ENCODE peak calls at places on chromosomes 12 and 14, in five cellular contexts. S is fibroblast of lung, R is tibial artery, P is Peyer's patch, Q is GM23248. T is an unnamed sample. For H3K9me3, the result is how much of the 10 kb centered on the place peaks cover.

GRCh38 chr12:1911598-1912575 is 6.6 kb downstream of the CACNA2D4 start:
- DNase-seq in P (no peak), R (no peak), S (no peak), Q (no peak), T (peak)

GRCh38 chr14:23454445-23454856 is 15.1 kb upstream of the NGDN start:
- DNase-seq in R (no peak), Q (no peak), S (no peak), P (no peak), T (no peak)

GRCh38 chr14:94680498-94681288 is 68.5 kb downstream of the SERPINA3 start:
- DNase-seq in Q (no peak), S (no peak), R (no peak), P (no peak), T (no peak)

GRCh38 chr14:55739967-55740707 is 160.1 kb downstream of the KTN1 start:
- DNase-seq in Q (no peak), S (no peak), P (no peak), R (peak), T (no peak)

GRCh38 chr14:85528080-85528881 is 1.7 kb upstream of the FLRT2 start:
- DNase-seq in P (no peak), R (peak), Q (peak), S (peak), T (no peak)

GRCh38 chr14:49975286-49975685 is 82.4 kb downstream of the ARF6 start:
- DNase-seq in Q (peak), P (no peak), R (no peak), S (peak), T (no peak)

GRCh38 chr12:120684523-120684932 is 2.4 kb upstream of the MLEC start:
- DNase-seq in R (no peak), S (no peak), Q (peak), P (no peak), T (no peak)

GRCh38 chr12:13154027-13154538 is 42.4 kb upstream of the EMP1 start:
- DNase-seq in Q (peak), S (peak), P (no peak), R (no peak), T (no peak)

GRCh38 chr14:52547526-52547925 is 4.8 kb downstream of the TXNDC16 start:
- DNase-seq in P (no peak), R (no peak), S (no peak), Q (no peak), T (no peak)

GRCh38 chr12:49866859-49867579 is 24.1 kb upstream of the BCDIN3D start:
- DNase-seq in Q (peak), S (peak), P (peak), R (peak), T (peak)

GRCh38 chr12:92073123-92073522 is 72.5 kb downstream of the BTG1 start:
- DNase-seq in Q (no peak), P (no peak), R (no peak), S (no peak), T (no peak)

GRCh38 chr12:92074889-92075288 is 70.8 kb downstream of the BTG1 start:
- DNase-seq in R (no peak), P (no peak), Q (no peak), S (no peak), T (no peak)

GRCh38 chr12:92076106-92076505 is 69.5 kb downstream of the BTG1 start:
- DNase-seq in P (no peak), R (no peak), Q (no peak), S (no peak), T (no peak)

GRCh38 chr12:92077530-92077929 is 68.1 kb downstream of the BTG1 start:
- DNase-seq in P (no peak), R (no peak), Q (no peak), S (no peak), T (no peak)

DNA sequence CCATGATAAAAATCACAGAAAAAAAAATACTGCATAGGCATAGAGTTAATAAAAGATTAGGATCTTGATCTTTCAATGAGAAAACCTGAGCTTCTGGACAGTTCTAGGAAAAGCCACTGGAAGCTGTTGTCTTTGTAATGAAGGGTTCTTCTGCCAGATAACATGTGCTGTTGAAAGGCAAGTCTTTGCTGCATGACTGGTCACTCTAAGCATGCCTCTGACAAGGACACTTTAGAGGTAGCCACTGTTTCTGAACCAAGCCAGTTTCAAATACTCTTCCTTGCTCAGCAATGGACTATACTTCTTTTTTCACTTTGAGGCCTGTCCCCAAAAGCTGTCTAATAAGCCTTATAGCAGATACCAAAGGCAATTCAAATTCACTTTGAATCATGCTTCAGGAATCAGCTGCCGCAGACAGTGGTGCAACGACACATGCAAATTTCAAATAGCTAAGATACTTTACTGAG is 70.2 kb downstream of the BTG1 start:
- DNase-seq in R (no peak), Q (peak), P (no peak), S (peak), T (no peak)
- H3K4me3 ChIP-seq in R (no peak), Q (no peak), P (no peak), S (no peak), T (no peak)

DNA sequence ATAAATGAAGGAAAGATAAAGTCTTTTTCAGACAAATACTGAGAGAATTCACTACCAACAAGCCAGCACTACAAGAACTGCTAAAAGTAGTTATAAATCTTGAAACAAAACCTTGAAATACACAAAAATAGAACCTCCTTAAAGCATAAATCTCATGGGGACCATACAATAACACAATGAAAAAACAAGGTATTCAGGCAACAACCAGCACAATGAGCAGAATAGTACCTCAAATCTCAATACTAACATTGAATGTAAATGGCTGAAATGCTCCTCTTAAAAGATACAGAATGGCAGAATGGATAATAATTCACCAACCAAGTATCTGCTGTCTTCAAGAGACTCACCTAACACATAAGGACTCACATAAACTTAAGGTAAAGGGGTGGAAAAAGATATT is 7.7 kb upstream of the IQSEC3 start:
- DNase-seq in R (no peak), Q (no peak), P (no peak), S (no peak), T (no peak)
- H3K9me3 ChIP-seq in R (under half), Q (under half), P (under half), S (under half), T (under half)

DNA sequence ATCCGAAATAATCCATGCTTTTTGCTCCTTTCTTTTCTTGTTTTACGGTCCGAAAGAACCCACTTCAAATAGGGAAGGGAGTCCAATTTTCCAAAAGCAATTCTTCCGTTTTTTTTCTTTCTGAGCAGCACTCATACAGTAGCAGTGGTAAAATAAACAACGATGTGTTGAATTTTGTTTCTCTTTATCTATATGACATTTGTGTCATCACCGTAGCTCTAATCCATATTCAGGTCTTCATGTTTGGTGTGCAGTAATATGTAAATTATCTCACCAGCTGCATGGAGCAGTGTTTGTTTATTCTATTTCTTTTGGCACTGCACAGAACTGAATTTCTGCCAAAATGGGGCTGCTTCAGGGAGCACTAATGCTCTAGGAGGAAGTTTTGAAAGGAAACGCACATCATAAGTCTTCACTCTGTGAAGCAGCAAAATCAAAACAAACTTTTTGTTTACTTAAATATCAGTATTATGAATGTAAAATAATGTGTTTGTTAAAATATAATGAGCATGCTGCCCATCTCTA is 130.0 kb upstream of the NPAS3 start:
- DNase-seq in S (peak), P (no peak), Q (peak), R (no peak), T (no peak)
- H3K4me3 ChIP-seq in S (no peak), P (no peak), Q (peak), R (peak), T (no peak)

GRCh38 chr14:105907276-105907675 is 380.9 kb downstream of the TMEM121 start:
- DNase-seq in P (no peak), S (no peak), R (no peak), Q (no peak), T (no peak)
- H3K9me3 ChIP-seq in P (under half), S (under half), R (under half), Q (under half), T (under half)

GRCh38 chr12:54217309-54217661 is 28.5 kb upstream of the SMUG1 start:
- DNase-seq in R (no peak), Q (no peak), S (no peak), P (no peak), T (no peak)
- H3K4me3 ChIP-seq in R (peak), Q (peak), S (peak), P (peak), T (peak)

GRCh38 chr14:99382071-99382640 is 98.5 kb downstream of the SETD3 start:
- DNase-seq in R (no peak), Q (no peak), S (no peak), P (no peak), T (no peak)

GRCh38 chr14:99380991-99381687 is 99.5 kb downstream of the SETD3 start:
- DNase-seq in Q (no peak), R (no peak), P (no peak), S (no peak), T (no peak)

GRCh38 chr14:99378782-99379214 is 101.9 kb downstream of the SETD3 start:
- DNase-seq in S (peak), Q (peak), P (no peak), R (no peak), T (no peak)

GRCh38 chr14:99381688-99382060 is 99.0 kb downstream of the SETD3 start:
- DNase-seq in S (no peak), P (no peak), R (no peak), Q (no peak), T (no peak)

GRCh38 chr14:99380402-99380801 is 100.3 kb downstream of the SETD3 start:
- DNase-seq in Q (no peak), S (no peak), P (no peak), R (no peak), T (no peak)
- H3K9me3 ChIP-seq in Q (under half), S (under half), P (under half), R (under half), T (under half)